ENCODE peak calls at places on chromosomes 13 and 19, in ten cellular contexts. J is adrenal gland, D is mesothelial cell of epicardium, A is right atrium auricular region, S is DND-41, H is epithelial cell of esophagus, X is left lung, N is AG04450, Z is tibial nerve, B is A549. Q is an unnamed sample.

GRCh38 chr19:33521480-33522370 is at the start of gene PEPD:
- DNase-seq in J (peak), D (peak), A (peak), S (peak), H (peak), X (peak), N (peak), Z (peak), B (peak), Q (peak)

GRCh38 chr13:44792096-44792495 is 197.2 kb downstream of the NUFIP1 start:
- DNase-seq in J (no peak), D (no peak), A (no peak), S (no peak), H (no peak), X (no peak), N (no peak), Z (no peak), B (no peak), Q (no peak)

GRCh38 chr13:40932252-40932651 is 86.9 kb downstream of the ELF1 start:
- DNase-seq in J (no peak), D (no peak), A (no peak), S (no peak), H (no peak), X (no peak), N (no peak), Z (no peak), B (no peak), Q (no peak)

GRCh38 chr13:110964229-110965037 is 49.6 kb upstream of the ANKRD10 start:
- DNase-seq in J (no peak), D (no peak), A (no peak), S (no peak), H (no peak), X (no peak), N (no peak), Z (no peak), B (no peak), Q (no peak)

GRCh38 chr19:29010276-29010675 is 202.7 kb downstream of the UQCRFS1 start:
- DNase-seq in J (no peak), D (no peak), A (no peak), S (no peak), H (no peak), X (no peak), N (no peak), Z (no peak), B (no peak), Q (no peak)

GRCh38 chr19:23699521-23699860 is 12.5 kb upstream of the ZNF675 start:
- DNase-seq in J (no peak), D (no peak), A (no peak), S (no peak), H (peak), X (no peak), N (no peak), Z (no peak), B (no peak), Q (no peak)

GRCh38 chr13:31859546-31859945 is 120.2 kb downstream of the RXFP2 start:
- DNase-seq in J (no peak), D (no peak), A (no peak), S (no peak), H (no peak), X (no peak), N (no peak), Z (no peak), B (no peak), Q (no peak)

GRCh38 chr19:56597696-56598095 is 2.6 kb downstream of the ZNF71 start:
- DNase-seq in J (no peak), D (no peak), A (no peak), S (no peak), H (no peak), X (no peak), N (no peak), Z (no peak), B (no peak), Q (no peak)

GRCh38 chr13:110815471-110816204 is 99.2 kb downstream of the ANKRD10 start:
- DNase-seq in J (no peak), D (no peak), A (no peak), S (no peak), H (peak), X (no peak), N (no peak), Z (no peak), B (no peak), Q (no peak)

GRCh38 chr19:48400018-48400742 is 6.7 kb downstream of the GRIN2D start:
- DNase-seq in J (peak), D (no peak), A (peak), S (no peak), H (peak), X (no peak), N (no peak), Z (peak), B (peak), Q (no peak)

GRCh38 chr13:98942997-98943396 is 34.9 kb downstream of the DOCK9 start:
- DNase-seq in J (no peak), D (no peak), A (no peak), S (no peak), H (no peak), X (no peak), N (no peak), Z (no peak), B (no peak), Q (no peak)

GRCh38 chr13:43245374-43245964 is 222.1 kb downstream of the DNAJC15 start:
- DNase-seq in J (no peak), D (no peak), A (no peak), S (no peak), H (peak), X (no peak), N (peak), Z (no peak), B (no peak), Q (no peak)

GRCh38 chr13:77509221-77509620 is 26.3 kb upstream of the SCEL start:
- DNase-seq in J (no peak), D (no peak), A (no peak), S (no peak), H (peak), X (no peak), N (no peak), Z (no peak), B (no peak), Q (no peak)

GRCh38 chr13:113064000-113064533 is 41.5 kb upstream of the F7 start:
- DNase-seq in J (no peak), D (no peak), A (no peak), S (no peak), H (no peak), X (no peak), N (no peak), Z (no peak), B (no peak), Q (no peak)

GRCh38 chr13:27969073-27969865 is at the start of gene CDX2:
- DNase-seq in J (no peak), D (no peak), A (no peak), S (no peak), H (no peak), X (no peak), N (no peak), Z (no peak), B (peak), Q (no peak)

GRCh38 chr13:90732049-90732448 is 615.4 kb upstream of the MIR17HG start:
- DNase-seq in J (peak), D (no peak), A (no peak), S (no peak), H (peak), X (no peak), N (no peak), Z (no peak), B (peak), Q (no peak)

GRCh38 chr13:36706755-36707154 is 32.9 kb downstream of the SERTM1 start:
- DNase-seq in J (no peak), D (no peak), A (no peak), S (no peak), H (no peak), X (no peak), N (peak), Z (no peak), B (no peak), Q (no peak)

GRCh38 chr13:37791699-37792098 is 77.9 kb downstream of the TRPC4 start:
- DNase-seq in J (no peak), D (no peak), A (no peak), S (no peak), H (no peak), X (no peak), N (no peak), Z (no peak), B (no peak), Q (no peak)

GRCh38 chr13:77981191-77981925 is 62.7 kb upstream of the EDNRB start:
- DNase-seq in J (no peak), D (no peak), A (no peak), S (no peak), H (no peak), X (no peak), N (no peak), Z (no peak), B (no peak), Q (no peak)

DNA sequence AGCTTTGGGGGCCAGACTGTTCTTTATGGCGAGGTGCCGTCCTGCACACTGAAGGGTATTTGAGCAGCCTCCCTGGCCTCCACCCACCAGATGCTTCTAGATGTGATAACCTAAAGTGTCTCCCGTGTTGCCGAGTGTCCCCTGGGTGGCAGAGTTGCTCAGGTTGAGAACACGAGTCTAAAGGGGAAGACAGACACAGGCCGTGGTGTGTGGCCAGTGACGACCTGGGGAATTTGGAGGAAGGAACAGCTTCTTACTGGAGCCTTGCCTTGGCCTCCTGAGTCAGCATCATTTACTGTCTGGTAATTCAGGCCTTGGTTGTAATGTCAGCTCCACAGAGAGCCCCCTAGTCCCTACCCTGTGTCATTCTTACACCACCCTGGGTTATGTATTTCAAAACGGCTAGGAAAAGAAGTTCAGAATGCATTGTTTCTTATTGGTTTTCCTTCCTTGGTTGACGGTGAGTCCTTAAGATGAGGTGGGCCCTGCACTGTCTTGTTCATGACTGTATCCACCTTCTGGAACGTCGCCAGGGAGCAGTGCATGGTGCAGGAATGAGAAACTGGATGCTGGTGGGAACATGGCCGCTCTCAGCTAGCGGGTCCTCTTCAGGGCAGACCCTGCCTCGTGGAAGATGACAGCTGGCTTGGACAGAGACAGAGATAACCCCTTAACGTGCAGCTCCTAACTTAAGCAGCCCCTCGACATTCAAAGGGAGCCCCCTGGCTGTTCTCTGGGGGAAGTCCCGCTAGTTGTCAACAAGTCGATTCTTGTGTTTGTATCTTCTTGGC is 7.1 kb downstream of the SIN3B start:
- DNase-seq in J (peak), D (no peak), A (no peak), S (no peak), H (peak), X (peak), N (no peak), Z (no peak), B (no peak), Q (no peak)
- TF ChIP-seq CTCF in J (no peak), D (no peak), A (peak), S (peak), H (peak), X (no peak), N (peak), Z (no peak), B (no peak), Q (no peak)

GRCh38 chr19:45931055-45931454 is 16.5 kb upstream of the NANOS2 start:
- DNase-seq in J (no peak), D (no peak), A (no peak), S (no peak), H (no peak), X (no peak), N (no peak), Z (no peak), B (no peak), Q (no peak)
- TF ChIP-seq CTCF in J (no peak), D (no peak), A (no peak), S (peak), H (no peak), X (no peak), N (no peak), Z (no peak), B (no peak), Q (no peak)

GRCh38 chr19:20051841-20052768 is 12.8 kb upstream of the ZNF682 start:
- DNase-seq in J (peak), D (peak), A (peak), S (peak), H (peak), X (peak), N (peak), Z (peak), B (no peak), Q (peak)
- TF ChIP-seq CTCF in J (no peak), D (no peak), A (no peak), S (no peak), H (peak), X (no peak), N (no peak), Z (peak), B (no peak), Q (no peak)

DNA sequence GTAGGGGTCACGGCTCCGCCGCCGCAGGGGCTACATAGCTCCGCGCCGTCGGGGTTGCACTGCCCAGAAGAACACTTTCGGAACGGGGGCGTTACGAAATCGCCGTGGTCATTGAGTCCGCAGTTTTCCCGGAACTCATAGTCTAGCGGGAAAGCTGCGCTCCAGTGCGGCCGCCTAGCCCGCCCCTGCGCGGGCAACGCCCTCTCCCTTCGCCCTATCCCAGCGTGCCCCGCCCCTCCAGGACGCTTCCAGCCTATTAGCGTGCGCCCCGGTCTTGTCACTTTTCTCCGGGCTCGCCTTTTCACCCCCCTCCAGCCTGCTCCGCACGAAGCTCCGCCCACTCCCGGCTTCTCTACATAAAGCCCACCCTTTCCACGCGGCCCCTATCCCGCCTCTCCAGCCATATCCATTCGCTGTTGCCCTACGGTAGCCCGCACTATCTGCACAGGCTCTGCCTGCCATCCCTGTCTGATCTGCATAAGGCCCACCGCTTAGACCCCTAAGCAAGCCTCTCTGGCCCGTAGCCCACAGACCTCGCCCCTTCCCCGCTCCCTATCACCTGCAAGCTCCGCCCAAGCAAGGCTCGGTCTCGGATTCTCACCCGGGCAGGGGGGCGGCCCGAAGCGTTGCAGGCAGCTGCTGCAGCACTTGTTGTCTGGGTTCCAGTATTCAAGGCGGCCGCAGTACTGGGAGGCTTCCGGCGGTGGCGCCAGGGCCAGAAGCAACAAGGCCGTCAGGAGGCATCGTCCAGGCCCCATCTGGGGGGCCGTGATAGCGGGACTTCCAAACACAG is 1.6 kb downstream of the IGFLR1 start:
- DNase-seq in J (peak), D (peak), A (peak), S (peak), H (peak), X (peak), N (peak), Z (peak), B (peak), Q (peak)
- TF ChIP-seq CTCF in J (no peak), D (no peak), A (peak), S (peak), H (peak), X (no peak), N (peak), Z (peak), B (no peak), Q (no peak)

DNA sequence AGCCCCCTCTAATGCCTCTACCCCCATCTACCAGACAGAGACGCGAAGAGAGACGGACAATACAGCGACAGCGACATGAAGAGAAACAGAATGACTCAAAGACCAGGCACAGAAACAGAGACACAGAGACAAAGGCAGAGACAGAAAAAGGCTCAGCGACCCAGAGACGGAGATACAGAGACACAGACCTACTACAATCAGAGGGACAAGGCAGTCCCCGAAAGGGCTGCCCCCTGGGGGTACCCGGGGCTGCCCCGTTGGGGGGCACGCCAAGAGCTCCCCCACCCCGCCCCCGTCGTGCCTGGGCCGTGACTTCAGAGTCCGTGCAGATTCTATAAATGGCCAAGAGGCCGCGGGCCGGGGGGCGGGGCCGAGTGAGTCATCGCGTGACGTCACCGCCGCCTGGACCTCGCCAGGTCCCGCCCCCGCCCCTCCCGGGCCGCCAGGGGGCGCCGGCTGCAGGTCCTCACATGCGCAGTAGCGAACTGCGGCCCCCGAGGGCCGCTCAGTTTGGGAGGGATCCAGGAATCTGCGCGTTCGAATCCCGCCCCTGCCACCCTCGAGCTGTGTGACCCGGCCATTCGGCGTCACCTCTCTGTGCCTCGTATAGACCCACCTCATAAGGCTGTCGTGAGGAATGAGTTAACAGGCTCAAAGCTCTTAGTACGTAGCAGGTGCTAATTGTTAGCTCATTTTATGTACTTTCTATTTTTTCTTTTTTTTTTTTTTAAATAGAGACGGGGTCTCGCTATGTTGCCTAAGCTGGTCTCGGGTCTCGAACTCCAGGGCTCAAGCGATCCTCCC is 2.7 kb upstream of the CNN1 start:
- DNase-seq in J (peak), D (peak), A (peak), S (peak), H (peak), X (peak), N (peak), Z (peak), B (peak), Q (peak)
- TF ChIP-seq CTCF in J (peak), D (peak), A (peak), S (peak), H (peak), X (peak), N (peak), Z (peak), B (peak), Q (peak)

GRCh38 chr19:677201-677600 is 1.0 kb downstream of the FSTL3 start:
- DNase-seq in J (peak), D (peak), A (peak), S (no peak), H (peak), X (peak), N (peak), Z (peak), B (peak), Q (peak)
- TF ChIP-seq CTCF in J (no peak), D (no peak), A (no peak), S (no peak), H (no peak), X (no peak), N (no peak), Z (no peak), B (no peak), Q (no peak)

GRCh38 chr19:7919681-7920519 is at the start of gene SNAPC2:
- DNase-seq in J (peak), D (peak), A (peak), S (peak), H (peak), X (peak), N (peak), Z (peak), B (peak), Q (peak)
- TF ChIP-seq CTCF in J (no peak), D (peak), A (no peak), S (peak), H (no peak), X (no peak), N (no peak), Z (peak), B (no peak), Q (no peak)

GRCh38 chr19:6772028-6772865 is at the start of gene VAV1:
- DNase-seq in J (no peak), D (no peak), A (no peak), S (peak), H (no peak), X (peak), N (no peak), Z (no peak), B (no peak), Q (no peak)
- TF ChIP-seq CTCF in J (no peak), D (no peak), A (no peak), S (peak), H (no peak), X (no peak), N (no peak), Z (no peak), B (no peak), Q (no peak)

GRCh38 chr19:43463381-43464088 is 1.9 kb downstream of the LYPD3 start:
- DNase-seq in J (peak), D (peak), A (peak), S (peak), H (peak), X (peak), N (peak), Z (peak), B (peak), Q (peak)
- TF ChIP-seq CTCF in J (no peak), D (no peak), A (no peak), S (no peak), H (no peak), X (no peak), N (no peak), Z (peak), B (no peak), Q (no peak)